ENCODE peak calls at places on chromosomes 12 and 14, in seven cellular contexts. G, D, A, H, T, E and P are unnamed samples.

GRCh38 chr14:91545946-91546716 is 36.0 kb upstream of the PPP4R3A start:
- DNase-seq in G (no peak), D (peak), A (no peak), H (no peak), T (no peak), E (no peak), P (peak)

GRCh38 chr12:127723236-127723635 is 543.7 kb upstream of the TMEM132C start:
- DNase-seq in G (no peak), D (no peak), A (no peak), H (no peak), T (no peak), E (no peak), P (no peak)

GRCh38 chr14:95301527-95302187 is 18.1 kb downstream of the CLMN start:
- DNase-seq in G (no peak), D (no peak), A (no peak), H (no peak), T (no peak), E (no peak), P (no peak)

GRCh38 chr12:14849664-14850063 is 6.3 kb upstream of the ART4 start:
- DNase-seq in G (no peak), D (no peak), A (no peak), H (no peak), T (no peak), E (peak), P (no peak)

GRCh38 chr12:112617191-112617505 is 174.4 kb upstream of the RPH3A start:
- DNase-seq in G (no peak), D (no peak), A (no peak), H (no peak), T (no peak), E (no peak), P (no peak)

GRCh38 chr14:81127785-81128184 is 93.0 kb downstream of the GTF2A1 start:
- DNase-seq in G (no peak), D (no peak), A (no peak), H (no peak), T (no peak), E (peak), P (no peak)

GRCh38 chr14:37234222-37234621 is 36.5 kb downstream of the MIPOL1 start:
- DNase-seq in G (no peak), D (no peak), A (no peak), H (no peak), T (no peak), E (no peak), P (no peak)

GRCh38 chr12:107884769-107885694 is 110.5 kb downstream of the ASCL4 start:
- DNase-seq in G (peak), D (no peak), A (peak), H (peak), T (peak), E (peak), P (no peak)

GRCh38 chr14:36443374-36443773 is 76.7 kb downstream of the NKX2-1 start:
- DNase-seq in G (no peak), D (no peak), A (no peak), H (no peak), T (no peak), E (no peak), P (no peak)

GRCh38 chr12:103769240-103769945 is 71.6 kb downstream of the NT5DC3 start:
- DNase-seq in G (no peak), D (no peak), A (no peak), H (no peak), T (no peak), E (no peak), P (no peak)

GRCh38 chr14:100776681-100777365 is 49.1 kb upstream of the MEG3 start:
- DNase-seq in G (no peak), D (no peak), A (no peak), H (no peak), T (no peak), E (no peak), P (no peak)

GRCh38 chr12:93376436-93377251 is 1.1 kb upstream of the NUDT4 start:
- DNase-seq in G (peak), D (peak), A (no peak), H (no peak), T (no peak), E (peak), P (no peak)

GRCh38 chr12:15852383-15852782 is 29.8 kb upstream of the STRAP start:
- DNase-seq in G (no peak), D (peak), A (no peak), H (no peak), T (no peak), E (peak), P (peak)

GRCh38 chr12:46518184-46518583 is 145.6 kb upstream of the SLC38A2 start:
- DNase-seq in G (no peak), D (no peak), A (no peak), H (no peak), T (no peak), E (peak), P (no peak)